ENCODE peak calls at places on chromosomes 6 and 20, in nine cellular contexts. B, F, G, S, N, V, O, P and I are unnamed samples.

GRCh38 chr6:64539917-64540316 is 904.3 kb downstream of the PHF3 start:
- DNase-seq in B (no peak), F (no peak), G (no peak), S (no peak), N (no peak), V (no peak), O (no peak), P (no peak), I (no peak)

GRCh38 chr6:143513410-143513809 is 1.9 kb upstream of the FUCA2 start:
- DNase-seq in B (peak), F (peak), G (no peak), S (peak), N (peak), V (no peak), O (peak), P (no peak), I (peak)

GRCh38 chr6:89146748-89147715 is 1.2 kb downstream of the PM20D2 start:
- DNase-seq in B (peak), F (peak), G (peak), S (peak), N (peak), V (peak), O (no peak), P (peak), I (peak)

GRCh38 chr6:44342489-44342888 is at the start of gene SPATS1:
- DNase-seq in B (peak), F (no peak), G (no peak), S (peak), N (peak), V (no peak), O (peak), P (no peak), I (peak)

GRCh38 chr6:44298864-44299263 is 14.3 kb downstream of the AARS2 start:
- DNase-seq in B (no peak), F (no peak), G (no peak), S (no peak), N (no peak), V (no peak), O (peak), P (no peak), I (no peak)

GRCh38 chr20:62408055-62408454 is 970 bp upstream of the CABLES2 start:
- DNase-seq in B (no peak), F (no peak), G (no peak), S (no peak), N (no peak), V (no peak), O (no peak), P (no peak), I (no peak)

GRCh38 chr20:10739575-10739974 is 65.8 kb upstream of the JAG1 start:
- DNase-seq in B (peak), F (no peak), G (no peak), S (no peak), N (no peak), V (no peak), O (no peak), P (no peak), I (no peak)

GRCh38 chr6:31572041-31572911 is at the start of gene LTA:
- DNase-seq in B (no peak), F (no peak), G (peak), S (no peak), N (no peak), V (no peak), O (no peak), P (peak), I (no peak)

GRCh38 chr6:110319843-110320242 is 38.3 kb downstream of the METTL24 start:
- DNase-seq in B (no peak), F (no peak), G (no peak), S (no peak), N (no peak), V (no peak), O (no peak), P (no peak), I (no peak)

GRCh38 chr6:33123732-33124524 is 48.1 kb downstream of the HLA-DPB1 start:
- DNase-seq in B (peak), F (peak), G (peak), S (peak), N (peak), V (peak), O (peak), P (peak), I (peak)

GRCh38 chr6:125858427-125859320 is 67.9 kb downstream of the NCOA7 start:
- DNase-seq in B (peak), F (peak), G (no peak), S (peak), N (peak), V (peak), O (peak), P (peak), I (peak)

GRCh38 chr6:169046021-169046420 is 207.6 kb downstream of the THBS2 start:
- DNase-seq in B (peak), F (no peak), G (no peak), S (no peak), N (no peak), V (no peak), O (no peak), P (no peak), I (no peak)

GRCh38 chr20:25323486-25324246 is 67.0 kb downstream of the ABHD12 start:
- DNase-seq in B (no peak), F (no peak), G (no peak), S (no peak), N (no peak), V (no peak), O (no peak), P (no peak), I (no peak)

GRCh38 chr20:62852196-62852595 is 9.4 kb downstream of the TCFL5 start:
- DNase-seq in B (no peak), F (no peak), G (no peak), S (no peak), N (no peak), V (no peak), O (no peak), P (no peak), I (no peak)

GRCh38 chr20:10356628-10357027 is 77.4 kb downstream of the MKKS start:
- DNase-seq in B (no peak), F (no peak), G (no peak), S (no peak), N (no peak), V (no peak), O (no peak), P (no peak), I (no peak)

GRCh38 chr6:113120577-113121285 is 736.4 kb upstream of the MARCKS start:
- DNase-seq in B (peak), F (peak), G (no peak), S (peak), N (peak), V (peak), O (no peak), P (no peak), I (peak)

GRCh38 chr6:3799731-3800130 is 48.2 kb upstream of the PXDC1 start:
- DNase-seq in B (no peak), F (no peak), G (no peak), S (no peak), N (no peak), V (no peak), O (no peak), P (no peak), I (no peak)

GRCh38 chr6:152572395-152573061 is 64.6 kb downstream of the SYNE1 start:
- DNase-seq in B (peak), F (peak), G (no peak), S (no peak), N (peak), V (no peak), O (no peak), P (no peak), I (no peak)

GRCh38 chr20:40232288-40232687 is 456.7 kb downstream of the MAFB start:
- DNase-seq in B (peak), F (no peak), G (no peak), S (no peak), N (no peak), V (no peak), O (no peak), P (no peak), I (no peak)

GRCh38 chr6:70956451-70957283 is at the start of gene B3GAT2:
- DNase-seq in B (peak), F (no peak), G (no peak), S (peak), N (peak), V (no peak), O (peak), P (no peak), I (peak)

GRCh38 chr6:117530467-117531242 is 48.2 kb downstream of the DCBLD1 start:
- DNase-seq in B (peak), F (no peak), G (no peak), S (no peak), N (no peak), V (no peak), O (no peak), P (no peak), I (no peak)

GRCh38 chr6:36756761-36757160 is 59.1 kb downstream of the RAB44 start:
- DNase-seq in B (no peak), F (no peak), G (peak), S (no peak), N (no peak), V (no peak), O (no peak), P (no peak), I (no peak)

GRCh38 chr20:59948828-59949720 is 8.9 kb downstream of the FAM217B start:
- DNase-seq in B (peak), F (peak), G (peak), S (peak), N (peak), V (peak), O (peak), P (peak), I (peak)

GRCh38 chr6:15952231-15953151 is 176.4 kb upstream of the MYLIP start:
- DNase-seq in B (peak), F (no peak), G (no peak), S (no peak), N (no peak), V (no peak), O (no peak), P (no peak), I (no peak)
- TF ChIP-seq EZH2phosphoT487 in B (no peak), F (no peak), G (no peak), S (no peak), N (no peak), V (no peak), O (no peak), P (no peak), I (no peak)

GRCh38 chr20:13263451-13263850 is 42.4 kb downstream of the ISM1 start:
- DNase-seq in B (no peak), F (no peak), G (no peak), S (no peak), N (no peak), V (no peak), O (no peak), P (no peak), I (no peak)
- TF ChIP-seq EZH2phosphoT487 in B (no peak), F (no peak), G (no peak), S (no peak), N (no peak), V (no peak), O (no peak), P (no peak), I (no peak)

GRCh38 chr6:34990971-34991560 is 102.0 kb downstream of the ANKS1A start:
- DNase-seq in B (peak), F (peak), G (no peak), S (no peak), N (no peak), V (no peak), O (no peak), P (no peak), I (no peak)
- TF ChIP-seq EZH2phosphoT487 in B (no peak), F (no peak), G (no peak), S (no peak), N (no peak), V (no peak), O (no peak), P (no peak), I (no peak)

GRCh38 chr20:20547876-20548266 is 164.6 kb downstream of the RALGAPA2 start:
- DNase-seq in B (no peak), F (no peak), G (no peak), S (no peak), N (no peak), V (no peak), O (no peak), P (no peak), I (no peak)

GRCh38 chr20:20547221-20547875 is 165.1 kb downstream of the RALGAPA2 start:
- DNase-seq in B (peak), F (peak), G (peak), S (no peak), N (no peak), V (no peak), O (no peak), P (no peak), I (peak)

GRCh38 chr20:20548527-20549266 is 163.7 kb downstream of the RALGAPA2 start:
- DNase-seq in B (no peak), F (peak), G (no peak), S (no peak), N (no peak), V (no peak), O (no peak), P (no peak), I (peak)

GRCh38 chr20:20549699-20550098 is 162.7 kb downstream of the RALGAPA2 start:
- DNase-seq in B (peak), F (peak), G (no peak), S (no peak), N (no peak), V (peak), O (no peak), P (no peak), I (peak)

GRCh38 chr20:20549267-20549612 is 163.2 kb downstream of the RALGAPA2 start:
- DNase-seq in B (no peak), F (peak), G (no peak), S (no peak), N (no peak), V (no peak), O (no peak), P (no peak), I (peak)
- TF ChIP-seq EZH2phosphoT487 in B (no peak), F (no peak), G (no peak), S (no peak), N (no peak), V (no peak), O (no peak), P (no peak), I (no peak)